ENCODE peak calls at places on chromosomes 16 and 17, in four cellular contexts. I is epithelial cell of esophagus; Y is heart left ventricle; J is CD8-positive, alpha-beta memory T cell. E is an unnamed sample.
A peak's percentile ranks its signal among the peaks of the same experiment; 100 is the strongest.

GRCh38 chr16:76801357-76801756 is 389.6 kb upstream of the MON1B start:
- DNase-seq in I (no peak), Y (no peak), J (no peak), E (no peak)

GRCh38 chr17:48427598-48427997 is 2.4 kb downstream of the SKAP1 start:
- DNase-seq in I (no peak), Y (no peak), J (peak; percentile 66), E (no peak)

GRCh38 chr17:81200695-81201580 is 21.8 kb downstream of the CEP131 start:
- DNase-seq in I (peak; percentile 74), Y (no peak), J (no peak), E (peak; percentile 59)

GRCh38 chr17:43479948-43480347 is 3.8 kb upstream of the DHX8 start:
- DNase-seq in I (no peak), Y (no peak), J (no peak), E (no peak)

GRCh38 chr17:63436523-63437110 is 9.5 kb downstream of the CYB561 start:
- DNase-seq in I (no peak), Y (no peak), J (no peak), E (peak; percentile 38)

GRCh38 chr17:75909051-75909811 is 4.5 kb upstream of the MRPL38 start:
- DNase-seq in I (no peak), Y (no peak), J (no peak), E (no peak)

GRCh38 chr16:57533618-57534336 is 2.6 kb downstream of the CCDC102A start:
- DNase-seq in I (no peak), Y (no peak), J (peak; percentile 59), E (peak; percentile 40)

GRCh38 chr16:89395150-89396142 is 94.9 kb downstream of the ANKRD11 start:
- DNase-seq in I (peak; percentile 98), Y (peak; percentile 95), J (no peak), E (peak; percentile 90)

GRCh38 chr17:65173284-65173793 is 36.2 kb downstream of the RGS9 start:
- DNase-seq in I (peak; percentile 51), Y (peak; percentile 27), J (peak; percentile 48), E (peak; percentile 39)

GRCh38 chr17:49356320-49356719 is 5.7 kb downstream of the ZNF652 start:
- DNase-seq in I (no peak), Y (no peak), J (no peak), E (no peak)

GRCh38 chr17:12732366-12732765 is 56.9 kb upstream of the ARHGAP44 start:
- DNase-seq in I (no peak), Y (no peak), J (no peak), E (no peak)

GRCh38 chr16:66270333-66270927 is 96.1 kb upstream of the CDH5 start:
- DNase-seq in I (peak; percentile 53), Y (peak; percentile 66), J (peak; percentile 30), E (peak; percentile 77)

GRCh38 chr17:49022391-49022941 is 25.3 kb downstream of the IGF2BP1 start:
- DNase-seq in I (peak; percentile 30), Y (no peak), J (no peak), E (no peak)

GRCh38 chr16:79805621-79806020 is 205.1 kb upstream of the MAF start:
- DNase-seq in I (no peak), Y (no peak), J (no peak), E (no peak)

GRCh38 chr16:85465328-85466307 is 147.5 kb upstream of the GSE1 start:
- DNase-seq in I (peak; percentile 34), Y (peak; percentile 91), J (no peak), E (peak; percentile 82)

GRCh38 chr17:35460354-35460851 is 11.8 kb upstream of the SLFN13 start:
- DNase-seq in I (peak; percentile 39), Y (no peak), J (peak; percentile 73), E (peak; percentile 45)

GRCh38 chr17:48596000-48596734 is 2.6 kb upstream of the HOXB5 start:
- DNase-seq in I (no peak), Y (no peak), J (no peak), E (no peak)

GRCh38 chr16:69132424-69133252 is at the start of the genes CHTF8 and UTP4:
- DNase-seq in I (peak; percentile 88), Y (peak; percentile 88), J (peak; percentile 86), E (peak; percentile 92)

GRCh38 chr17:65824901-65825300 is 263.5 kb upstream of the AXIN2 start:
- DNase-seq in I (no peak), Y (no peak), J (no peak), E (no peak)